ENCODE peak calls at places on chromosomes 6 and 20, in six cellular contexts. P is stimulated activated CD8-positive, alpha-beta memory T cell treated with anti-CD3 and anti-CD28 coated beads, Interleukin-15, amount 100 ng/mL, for 24 hours; R is activated T-cell treated with anti-CD3 and anti-CD28 coated beads, Interleukin-2, amount 50 U/mL, for 72 hours; L is A172; S is ovary; W is iPS-NIHi11. K is an unnamed sample.

GRCh38 chr6:73515204-73516101 is 5.4 kb downstream of the EEF1A1 start:
- DNase-seq in P (no peak), R (peak), L (peak), S (peak), W (no peak), K (peak)

GRCh38 chr20:51461306-51461705 is 81.2 kb downstream of the NFATC2 start:
- DNase-seq in P (no peak), R (no peak), L (no peak), S (no peak), W (no peak), K (no peak)

GRCh38 chr6:144447487-144447886 is 162.4 kb downstream of the UTRN start:
- DNase-seq in P (no peak), R (no peak), L (peak), S (no peak), W (no peak), K (no peak)

GRCh38 chr6:56528412-56528841 is 114.3 kb downstream of the DST start:
- DNase-seq in P (no peak), R (no peak), L (peak), S (no peak), W (no peak), K (no peak)

GRCh38 chr20:44570369-44570768 is 12.0 kb upstream of the PKIG start:
- DNase-seq in P (no peak), R (no peak), L (no peak), S (no peak), W (no peak), K (no peak)

GRCh38 chr6:154399097-154399496 is 42.5 kb upstream of the IPCEF1 start:
- DNase-seq in P (no peak), R (no peak), L (peak), S (no peak), W (no peak), K (no peak)

GRCh38 chr6:64750910-64751309 is 956.1 kb downstream of the EYS start:
- DNase-seq in P (no peak), R (no peak), L (no peak), S (no peak), W (no peak), K (no peak)

GRCh38 chr6:108752733-108753392 is 95.4 kb upstream of the ARMC2 start:
- DNase-seq in P (no peak), R (no peak), L (no peak), S (peak), W (no peak), K (no peak)

GRCh38 chr20:10550204-10551118 is 115.4 kb downstream of the SLX4IP start:
- DNase-seq in P (no peak), R (peak), L (no peak), S (no peak), W (no peak), K (no peak)

GRCh38 chr6:1589208-1589607 is 20.5 kb upstream of the FOXC1 start:
- DNase-seq in P (no peak), R (no peak), L (no peak), S (no peak), W (no peak), K (no peak)

GRCh38 chr6:106037060-106037459 is 49.1 kb upstream of the PRDM1 start:
- DNase-seq in P (no peak), R (no peak), L (no peak), S (no peak), W (no peak), K (no peak)

GRCh38 chr6:44674226-44675155 is 287.0 kb downstream of the CDC5L start:
- DNase-seq in P (no peak), R (no peak), L (no peak), S (no peak), W (no peak), K (no peak)

GRCh38 chr20:24582373-24583168 is 113.1 kb downstream of the SYNDIG1 start:
- DNase-seq in P (no peak), R (no peak), L (no peak), S (no peak), W (no peak), K (no peak)

GRCh38 chr6:29953001-29953436 is 10.7 kb downstream of the HLA-A start:
- DNase-seq in P (no peak), R (no peak), L (peak), S (no peak), W (no peak), K (no peak)

GRCh38 chr6:50816115-50816675 is 2.5 kb upstream of the TFAP2B start:
- DNase-seq in P (peak), R (peak), L (peak), S (peak), W (peak), K (peak)

GRCh38 chr6:71642120-71642519 is 244.2 kb upstream of the RIMS1 start:
- DNase-seq in P (no peak), R (no peak), L (no peak), S (no peak), W (no peak), K (no peak)

GRCh38 chr20:20466341-20466879 is 98.5 kb downstream of the INSM1 start:
- DNase-seq in P (no peak), R (peak), L (no peak), S (no peak), W (no peak), K (no peak)

GRCh38 chr6:6913346-6913745 is 194.4 kb upstream of the RREB1 start:
- DNase-seq in P (no peak), R (no peak), L (no peak), S (no peak), W (no peak), K (no peak)

GRCh38 chr6:85923013-85923430 is 280.3 kb upstream of the SYNCRIP start:
- DNase-seq in P (no peak), R (peak), L (peak), S (peak), W (peak), K (no peak)

GRCh38 chr6:79184086-79184485 is 50.4 kb downstream of the HMGN3 start:
- DNase-seq in P (no peak), R (no peak), L (no peak), S (no peak), W (no peak), K (no peak)

GRCh38 chr6:46465294-46466165 is 25.7 kb downstream of the RCAN2 start:
- DNase-seq in P (no peak), R (no peak), L (no peak), S (no peak), W (no peak), K (no peak)

GRCh38 chr20:34043025-34043424 is 49.3 kb downstream of the RALY start:
- DNase-seq in P (no peak), R (no peak), L (no peak), S (no peak), W (no peak), K (no peak)

GRCh38 chr6:49462599-49462926 is 490 bp downstream of the MMUT start:
- DNase-seq in P (no peak), R (peak), L (no peak), S (no peak), W (peak), K (no peak)

GRCh38 chr6:101741474-101742171 is 348.1 kb downstream of the GRIK2 start:
- DNase-seq in P (no peak), R (no peak), L (no peak), S (no peak), W (no peak), K (no peak)

GRCh38 chr6:33433560-33434191 is 13.8 kb downstream of the SYNGAP1 start:
- DNase-seq in P (no peak), R (no peak), L (no peak), S (peak), W (no peak), K (no peak)

GRCh38 chr6:28907394-28907793 is 16.4 kb downstream of the TRIM27 start:
- DNase-seq in P (no peak), R (no peak), L (no peak), S (no peak), W (no peak), K (no peak)

GRCh38 chr6:93079061-93079460 is 340.3 kb downstream of the EPHA7 start:
- DNase-seq in P (no peak), R (no peak), L (no peak), S (no peak), W (peak), K (no peak)

GRCh38 chr6:81713205-81713604 is 39.3 kb downstream of the TENT5A start:
- DNase-seq in P (no peak), R (no peak), L (no peak), S (no peak), W (no peak), K (no peak)

GRCh38 chr6:41449399-41450245 is 96.6 kb upstream of the FOXP4 start:
- DNase-seq in P (no peak), R (no peak), L (no peak), S (peak), W (no peak), K (no peak)

GRCh38 chr6:134249412-134249758 is 68.5 kb downstream of the SGK1 start:
- DNase-seq in P (no peak), R (no peak), L (no peak), S (peak), W (no peak), K (no peak)

GRCh38 chr6:15620616-15621015 is 42.2 kb downstream of the DTNBP1 start:
- DNase-seq in P (no peak), R (no peak), L (no peak), S (no peak), W (no peak), K (no peak)

GRCh38 chr20:50621068-50621467 is 70.3 kb downstream of the RIPOR3 start:
- DNase-seq in P (no peak), R (no peak), L (no peak), S (no peak), W (no peak), K (no peak)

GRCh38 chr20:10747019-10747418 is 73.2 kb upstream of the JAG1 start:
- DNase-seq in P (no peak), R (no peak), L (no peak), S (no peak), W (peak), K (no peak)

GRCh38 chr20:38589967-38590681 is 9.1 kb downstream of the ADIG start:
- DNase-seq in P (no peak), R (no peak), L (no peak), S (no peak), W (no peak), K (no peak)

K was measured in effector memory CD8-positive, alpha-beta T cell.